ENCODE peak calls at places on chromosomes 16 and 17, in seven cellular contexts. V, T, U, I, H, D and E are unnamed samples.

GRCh38 chr17:46814446-46814845 is 4.0 kb downstream of the WNT3 start:
- DNase-seq in U (no peak), I (no peak), T (no peak), V (no peak), D (no peak), H (no peak), E (no peak)

GRCh38 chr16:49474741-49475140 is 101.1 kb downstream of the C16orf78 start:
- DNase-seq in U (no peak), H (no peak), V (no peak), D (no peak), T (no peak), I (no peak), E (no peak)

GRCh38 chr16:30741461-30741914 is 6.7 kb upstream of the PHKG2 start:
- DNase-seq in U (peak; percentile 91), I (no peak), V (peak; percentile 63), T (peak; percentile 56), H (no peak), D (peak; percentile 75), E (no peak)

GRCh38 chr17:21199311-21199710 is 14.7 kb downstream of the TMEM11 start:
- DNase-seq in T (no peak), V (no peak), I (peak; percentile 65), U (peak; percentile 76), D (peak; percentile 89), H (no peak), E (peak; percentile 11)

GRCh38 chr17:34386925-34387550 is 24.0 kb upstream of the CCL1 start:
- DNase-seq in D (peak; percentile 65), U (peak; percentile 2), V (no peak), T (no peak), H (no peak), I (no peak), E (no peak)

GRCh38 chr16:86751081-86752030 is 173.0 kb downstream of the FOXL1 start:
- DNase-seq in D (peak; percentile 83), I (no peak), T (no peak), H (no peak), U (peak; percentile 92), V (no peak), E (peak; percentile 49)

GRCh38 chr16:58331024-58331707 is 36.3 kb upstream of the PRSS54 start:
- DNase-seq in T (no peak), H (no peak), I (no peak), U (peak; percentile 8), V (no peak), D (no peak), E (no peak)

GRCh38 chr17:7478276-7479138 is 924 bp downstream of the ZBTB4 start:
- DNase-seq in H (peak; percentile 78), U (peak; percentile 27), D (peak; percentile 43), T (peak; percentile 9), V (no peak), I (no peak), E (no peak)

GRCh38 chr17:35540589-35541404 is 3.3 kb upstream of the SLFN12L start:
- DNase-seq in U (peak; percentile 15), D (peak; percentile 52), T (no peak), H (peak; percentile 30), V (no peak), I (no peak), E (no peak)

GRCh38 chr17:3693099-3693498 is 2.9 kb downstream of the P2RX5 start:
- DNase-seq in D (no peak), I (no peak), U (no peak), T (no peak), V (no peak), H (no peak), E (no peak)

GRCh38 chr17:3690094-3690715 is 5.8 kb downstream of the P2RX5 start:
- DNase-seq in U (no peak), V (no peak), I (no peak), H (no peak), D (no peak), T (no peak), E (no peak)

GRCh38 chr17:3691539-3692166 is 4.3 kb downstream of the P2RX5 start:
- DNase-seq in H (no peak), U (no peak), T (no peak), D (no peak), I (no peak), V (no peak), E (no peak)

GRCh38 chr17:3693829-3694231 is 2.1 kb downstream of the P2RX5 start:
- DNase-seq in U (no peak), T (no peak), V (no peak), H (peak; percentile 48), I (no peak), D (no peak), E (no peak)

GRCh38 chr17:3692346-3692745 is 3.6 kb downstream of the P2RX5 start:
- DNase-seq in H (no peak), T (no peak), U (no peak), I (no peak), D (no peak), V (no peak), E (no peak)
- TF ChIP-seq CTCF in H (peak; percentile 20), T (no peak), U (peak; percentile 13), I (peak; percentile 60), D (no peak), V (no peak), E (no peak)

DNA sequence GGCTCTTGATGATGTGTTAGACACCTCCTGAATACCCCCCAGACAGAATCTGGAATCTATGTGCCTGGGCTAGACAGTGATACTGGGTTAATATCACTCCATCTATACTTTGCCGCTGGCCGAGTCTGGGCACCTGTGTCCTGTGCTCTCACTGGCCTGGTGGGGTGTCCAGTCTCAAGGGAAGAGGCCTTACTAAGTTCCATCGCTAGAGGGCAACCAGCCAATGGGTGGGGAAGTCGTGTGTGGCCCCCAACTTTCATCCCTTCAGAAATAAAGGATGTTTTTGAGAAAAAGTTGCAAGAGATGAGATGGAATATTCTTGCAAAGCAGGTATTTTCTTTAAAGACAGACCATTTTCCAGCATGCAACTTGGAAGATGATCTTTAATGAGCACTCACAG is 1.6 kb upstream of the GLP2R start:
- DNase-seq in V (no peak), U (no peak), D (no peak), T (no peak), H (no peak), I (no peak), E (no peak)
- TF ChIP-seq CTCF in V (no peak), U (no peak), D (peak; percentile 9), T (no peak), H (peak; percentile 13), I (peak; percentile 47), E (no peak)

DNA sequence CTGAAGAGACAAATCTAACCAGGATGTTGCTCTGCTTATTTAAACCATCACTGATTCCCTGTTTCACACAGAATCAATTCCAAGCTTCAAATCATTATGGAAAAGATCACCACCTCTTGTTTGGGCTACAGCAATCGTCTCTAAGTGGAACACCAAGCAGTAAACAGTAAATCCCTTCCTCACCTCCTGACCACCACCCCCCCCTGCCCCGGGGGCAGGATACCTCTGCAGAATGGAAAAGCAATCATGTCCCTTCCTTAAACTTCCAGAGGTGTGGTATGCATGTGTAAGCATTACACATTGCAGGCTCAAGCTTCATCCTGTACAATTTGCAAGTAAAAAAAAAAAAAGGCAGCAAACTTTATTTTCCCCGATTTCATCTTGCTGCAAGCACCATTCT is 373.8 kb downstream of the NPIPA8 start:
- DNase-seq in V (no peak), D (no peak), I (no peak), H (no peak), U (no peak), T (no peak), E (no peak)
- TF ChIP-seq CTCF in V (no peak), D (no peak), I (no peak), H (no peak), U (no peak), T (no peak), E (no peak)

GRCh38 chr17:81166033-81166472 is at the start of gene AATK:
- DNase-seq in V (no peak), U (no peak), I (no peak), D (no peak), H (no peak), T (no peak), E (no peak)

GRCh38 chr17:81164464-81165245 is 652 bp upstream of the PVALEF start:
- DNase-seq in I (no peak), U (no peak), T (no peak), D (no peak), H (no peak), V (no peak), E (no peak)

GRCh38 chr17:81163703-81164413 is 1.4 kb upstream of the PVALEF start:
- DNase-seq in T (no peak), I (no peak), V (no peak), U (no peak), H (no peak), D (no peak), E (no peak)

GRCh38 chr17:81167194-81167524 is 1.1 kb upstream of the AATK start:
- DNase-seq in D (no peak), T (no peak), H (no peak), V (no peak), I (no peak), U (no peak), E (no peak)

DNA sequence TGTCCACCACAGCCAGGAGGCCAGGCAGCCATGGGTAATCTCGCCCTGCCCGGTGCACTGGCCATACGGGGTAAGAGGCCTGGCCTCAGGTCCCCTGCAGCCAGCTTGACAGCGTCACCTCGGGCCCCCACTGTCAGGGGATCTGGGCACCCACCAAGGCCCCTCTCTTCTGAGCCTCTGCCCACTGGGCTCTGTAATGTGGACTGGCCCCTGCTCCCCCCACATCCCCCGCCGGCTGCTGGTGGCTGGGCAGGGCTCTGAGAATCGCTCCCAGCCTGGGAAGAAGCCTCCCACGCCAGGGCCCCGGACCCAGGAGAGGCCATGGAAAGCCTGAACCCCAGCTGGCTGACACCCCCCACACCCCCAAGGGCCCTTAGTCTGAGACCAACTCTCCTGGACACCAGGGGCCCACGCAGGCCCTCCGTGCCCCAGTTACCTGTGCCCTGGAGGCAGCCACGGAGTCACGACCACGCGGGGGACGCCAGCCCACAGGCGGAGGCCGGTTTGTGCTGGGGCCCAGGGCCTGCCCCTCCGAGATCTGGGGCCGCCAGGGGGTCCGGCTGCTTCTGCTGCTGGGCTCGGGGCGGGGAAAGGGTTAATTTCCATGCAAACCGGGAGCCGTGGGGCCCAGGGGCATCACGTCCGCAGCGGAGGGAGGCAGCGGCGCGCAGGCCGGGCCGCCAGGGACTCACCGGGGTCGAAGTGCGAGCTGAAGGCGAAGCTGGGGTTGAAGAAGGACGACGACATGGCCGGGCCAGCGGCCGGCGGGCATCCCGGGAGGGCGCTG is at the start of gene PVALEF:
- DNase-seq in V (no peak), I (peak; percentile 17), T (peak; percentile 76), U (no peak), D (no peak), H (no peak), E (no peak)
- TF ChIP-seq CTCF in V (no peak), I (no peak), T (no peak), U (no peak), D (no peak), H (no peak), E (no peak)